ENCODE peak calls at places on chromosomes 12 and 14, in ten cellular contexts. S, W, Y, Z, X, Q, G, B, I and A are unnamed samples.

GRCh38 chr14:91372680-91373495 is 44.7 kb downstream of the CCDC88C start:
- DNase-seq in Q (no peak), S (no peak), Y (no peak), I (no peak), X (no peak), Z (no peak), B (peak), W (no peak), G (no peak), A (peak)

GRCh38 chr12:76060111-76060510 is 24.4 kb downstream of the NAP1L1 start:
- DNase-seq in G (no peak), X (no peak), B (no peak), Z (no peak), Q (no peak), S (no peak), W (no peak), I (no peak), Y (no peak), A (no peak)

GRCh38 chr14:68932219-68932618 is 46.9 kb downstream of the ACTN1 start:
- DNase-seq in Y (no peak), W (no peak), I (no peak), S (no peak), Q (no peak), X (no peak), Z (no peak), G (no peak), B (peak), A (no peak)

GRCh38 chr12:42932937-42933336 is 343.4 kb upstream of the PRICKLE1 start:
- DNase-seq in Y (no peak), G (no peak), Z (no peak), I (peak), X (no peak), S (no peak), Q (no peak), B (no peak), W (no peak), A (no peak)

GRCh38 chr12:67921286-67921685 is 68.0 kb upstream of the IFNG-AS1 start:
- DNase-seq in S (no peak), X (no peak), I (no peak), W (no peak), G (no peak), Z (no peak), Q (no peak), Y (no peak), B (no peak), A (no peak)

GRCh38 chr14:78399316-78399889 is 229.2 kb downstream of the NRXN3 start:
- DNase-seq in X (no peak), G (no peak), Q (peak), W (no peak), Y (no peak), B (peak), S (no peak), I (no peak), Z (no peak), A (no peak)

GRCh38 chr14:24171422-24172260 is at the start of gene REC8:
- DNase-seq in I (peak), W (peak), X (no peak), S (no peak), Y (peak), Q (peak), G (no peak), Z (peak), B (no peak), A (peak)

GRCh38 chr12:112163471-112164325 is 38.3 kb downstream of the TRAFD1 start:
- DNase-seq in Q (no peak), Z (no peak), Y (no peak), X (no peak), S (no peak), G (no peak), B (no peak), I (no peak), W (no peak), A (no peak)

GRCh38 chr14:97459180-97459579 is 662.0 kb downstream of the VRK1 start:
- DNase-seq in G (no peak), X (no peak), Y (no peak), I (no peak), S (no peak), Z (no peak), W (no peak), Q (no peak), B (no peak), A (no peak)

GRCh38 chr12:14691560-14691959 is 4.8 kb downstream of the GUCY2C start:
- DNase-seq in G (no peak), B (no peak), X (no peak), S (no peak), Y (peak), Z (no peak), I (peak), Q (no peak), W (no peak), A (peak)

GRCh38 chr12:56081393-56082347 is 1.7 kb downstream of the ERBB3 start:
- DNase-seq in I (peak), W (no peak), B (no peak), S (peak), Q (peak), G (no peak), X (no peak), Y (no peak), Z (no peak), A (no peak)

GRCh38 chr12:52971701-52972329 is 22.9 kb downstream of the KRT18 start:
- DNase-seq in Q (no peak), X (no peak), Y (no peak), I (no peak), W (no peak), B (peak), S (peak), Z (no peak), G (no peak), A (no peak)

GRCh38 chr12:3727877-3728632 is 24.9 kb downstream of the CRACR2A start:
- DNase-seq in G (no peak), X (no peak), Q (no peak), W (peak), Z (no peak), B (no peak), I (no peak), S (no peak), Y (no peak), A (no peak)

GRCh38 chr12:116277393-116278258 is at the start of gene MED13L:
- DNase-seq in G (peak), B (peak), W (peak), Z (peak), Q (peak), X (peak), Y (peak), I (peak), S (peak), A (peak)

GRCh38 chr14:91509083-91509877 is 830 bp downstream of the PPP4R3A start:
- DNase-seq in B (peak), Y (peak), X (no peak), Z (peak), I (peak), Q (peak), G (peak), W (peak), S (peak), A (peak)

GRCh38 chr12:65784616-65785015 is 39.7 kb upstream of the HMGA2 start:
- DNase-seq in X (no peak), W (no peak), S (no peak), B (no peak), I (no peak), Y (no peak), Z (no peak), G (no peak), Q (no peak), A (no peak)

GRCh38 chr12:6250343-6250742 is 50.1 kb downstream of the CD9 start:
- DNase-seq in S (no peak), Y (no peak), Z (no peak), G (no peak), B (no peak), Q (no peak), X (no peak), I (no peak), W (no peak), A (peak)

GRCh38 chr12:17802657-17803641 is 287.0 kb downstream of the RERGL start:
- DNase-seq in G (no peak), X (no peak), Y (no peak), Q (no peak), I (no peak), B (no peak), Z (no peak), W (no peak), S (no peak), A (no peak)